ENCODE peak calls at places on chromosomes 13 and 19, in seven cellular contexts. One of them, this sample, is unnamed.

GRCh38 chr19:48419158-48419920 is 25.9 kb downstream of the GRIN2D start:
- DNase-seq in AG04450: no peak
- DNase-seq in tibial nerve: no peak
- DNase-seq in heart right ventricle: no peak
- DNase-seq in fibroblast of lung: peak; percentile 42
- DNase-seq in neural progenitor cell: peak; percentile 85
- DNase-seq in breast epithelium: no peak
- DNase-seq in this sample: peak; percentile 87

GRCh38 chr19:42441047-42441440 is 1.7 kb downstream of the CXCL17 start:
- DNase-seq in tibial nerve: no peak
- DNase-seq in fibroblast of lung: no peak
- DNase-seq in neural progenitor cell: no peak
- DNase-seq in AG04450: no peak
- DNase-seq in heart right ventricle: no peak
- DNase-seq in breast epithelium: no peak
- DNase-seq in this sample: no peak

GRCh38 chr13:73428137-73428536 is 369.3 kb downstream of the KLF5 start:
- DNase-seq in heart right ventricle: no peak
- DNase-seq in fibroblast of lung: peak; percentile 53
- DNase-seq in AG04450: peak; percentile 23
- DNase-seq in breast epithelium: no peak
- DNase-seq in neural progenitor cell: no peak
- DNase-seq in tibial nerve: no peak
- DNase-seq in this sample: no peak

GRCh38 chr13:34044660-34045080 is 226.7 kb downstream of the RFC3 start:
- DNase-seq in tibial nerve: no peak
- DNase-seq in fibroblast of lung: peak; percentile 78
- DNase-seq in heart right ventricle: no peak
- DNase-seq in AG04450: peak; percentile 18
- DNase-seq in breast epithelium: no peak
- DNase-seq in neural progenitor cell: no peak
- DNase-seq in this sample: no peak

GRCh38 chr13:29513981-29514719 is 81.3 kb downstream of the SLC7A1 start:
- DNase-seq in heart right ventricle: no peak
- DNase-seq in tibial nerve: no peak
- DNase-seq in AG04450: no peak
- DNase-seq in neural progenitor cell: no peak
- DNase-seq in breast epithelium: no peak
- DNase-seq in fibroblast of lung: no peak
- DNase-seq in this sample: peak; percentile 79

GRCh38 chr13:87942204-87942603 is 271.0 kb downstream of the SLITRK5 start:
- DNase-seq in fibroblast of lung: peak; percentile 6
- DNase-seq in heart right ventricle: no peak
- DNase-seq in neural progenitor cell: no peak
- DNase-seq in breast epithelium: no peak
- DNase-seq in AG04450: no peak
- DNase-seq in tibial nerve: no peak
- DNase-seq in this sample: no peak

GRCh38 chr13:51782026-51782710 is 21.8 kb downstream of the DHRS12 start:
- DNase-seq in neural progenitor cell: no peak
- DNase-seq in AG04450: no peak
- DNase-seq in tibial nerve: no peak
- DNase-seq in breast epithelium: no peak
- DNase-seq in fibroblast of lung: no peak
- DNase-seq in heart right ventricle: no peak
- DNase-seq in this sample: no peak

GRCh38 chr13:106230450-106230849 is 305.0 kb downstream of the EFNB2 start:
- DNase-seq in AG04450: peak; percentile 23
- DNase-seq in breast epithelium: no peak
- DNase-seq in fibroblast of lung: peak; percentile 83
- DNase-seq in neural progenitor cell: no peak
- DNase-seq in heart right ventricle: no peak
- DNase-seq in tibial nerve: no peak
- DNase-seq in this sample: no peak

GRCh38 chr19:9914001-9914314 is 22.4 kb downstream of the OLFM2 start:
- DNase-seq in AG04450: no peak
- DNase-seq in fibroblast of lung: no peak
- DNase-seq in neural progenitor cell: peak; percentile 48
- DNase-seq in breast epithelium: no peak
- DNase-seq in heart right ventricle: no peak
- DNase-seq in tibial nerve: no peak
- DNase-seq in this sample: peak; percentile 31

GRCh38 chr13:62906896-62907295 is 1491.2 kb upstream of the PCDH20 start:
- DNase-seq in fibroblast of lung: no peak
- DNase-seq in neural progenitor cell: no peak
- DNase-seq in heart right ventricle: no peak
- DNase-seq in breast epithelium: no peak
- DNase-seq in AG04450: no peak
- DNase-seq in tibial nerve: no peak
- DNase-seq in this sample: no peak

GRCh38 chr13:24625870-24626419 is 54.3 kb upstream of the ATP12A start:
- DNase-seq in breast epithelium: no peak
- DNase-seq in neural progenitor cell: no peak
- DNase-seq in heart right ventricle: no peak
- DNase-seq in tibial nerve: no peak
- DNase-seq in fibroblast of lung: no peak
- DNase-seq in AG04450: no peak
- DNase-seq in this sample: no peak

GRCh38 chr13:35850569-35850968 is 280.6 kb downstream of the DCLK1 start:
- DNase-seq in tibial nerve: no peak
- DNase-seq in neural progenitor cell: no peak
- DNase-seq in fibroblast of lung: no peak
- DNase-seq in breast epithelium: no peak
- DNase-seq in AG04450: no peak
- DNase-seq in heart right ventricle: no peak
- DNase-seq in this sample: no peak

GRCh38 chr19:35461050-35461449 is 13.0 kb downstream of the FFAR2 start:
- DNase-seq in heart right ventricle: peak; percentile 33
- DNase-seq in AG04450: no peak
- DNase-seq in fibroblast of lung: no peak
- DNase-seq in tibial nerve: no peak
- DNase-seq in breast epithelium: no peak
- DNase-seq in neural progenitor cell: no peak
- DNase-seq in this sample: no peak

GRCh38 chr13:28492527-28493367 is 2.2 kb downstream of the FLT1 start:
- DNase-seq in tibial nerve: no peak
- DNase-seq in breast epithelium: no peak
- DNase-seq in heart right ventricle: no peak
- DNase-seq in fibroblast of lung: no peak
- DNase-seq in neural progenitor cell: peak; percentile 46
- DNase-seq in AG04450: no peak
- DNase-seq in this sample: no peak

GRCh38 chr13:28494861-28495585 is at the start of gene FLT1:
- DNase-seq in neural progenitor cell: peak; percentile 80
- DNase-seq in AG04450: no peak
- DNase-seq in breast epithelium: no peak
- DNase-seq in heart right ventricle: peak; percentile 79
- DNase-seq in tibial nerve: no peak
- DNase-seq in fibroblast of lung: no peak
- DNase-seq in this sample: peak; percentile 85

GRCh38 chr13:28495586-28496564 is 947 bp upstream of the FLT1 start:
- DNase-seq in fibroblast of lung: no peak
- DNase-seq in breast epithelium: no peak
- DNase-seq in AG04450: no peak
- DNase-seq in heart right ventricle: no peak
- DNase-seq in tibial nerve: no peak
- DNase-seq in neural progenitor cell: no peak
- DNase-seq in this sample: no peak

GRCh38 chr13:28494537-28494860 is 429 bp downstream of the FLT1 start:
- DNase-seq in AG04450: no peak
- DNase-seq in breast epithelium: no peak
- DNase-seq in tibial nerve: no peak
- DNase-seq in fibroblast of lung: no peak
- DNase-seq in neural progenitor cell: peak; percentile 65
- DNase-seq in heart right ventricle: no peak
- DNase-seq in this sample: no peak

DNA sequence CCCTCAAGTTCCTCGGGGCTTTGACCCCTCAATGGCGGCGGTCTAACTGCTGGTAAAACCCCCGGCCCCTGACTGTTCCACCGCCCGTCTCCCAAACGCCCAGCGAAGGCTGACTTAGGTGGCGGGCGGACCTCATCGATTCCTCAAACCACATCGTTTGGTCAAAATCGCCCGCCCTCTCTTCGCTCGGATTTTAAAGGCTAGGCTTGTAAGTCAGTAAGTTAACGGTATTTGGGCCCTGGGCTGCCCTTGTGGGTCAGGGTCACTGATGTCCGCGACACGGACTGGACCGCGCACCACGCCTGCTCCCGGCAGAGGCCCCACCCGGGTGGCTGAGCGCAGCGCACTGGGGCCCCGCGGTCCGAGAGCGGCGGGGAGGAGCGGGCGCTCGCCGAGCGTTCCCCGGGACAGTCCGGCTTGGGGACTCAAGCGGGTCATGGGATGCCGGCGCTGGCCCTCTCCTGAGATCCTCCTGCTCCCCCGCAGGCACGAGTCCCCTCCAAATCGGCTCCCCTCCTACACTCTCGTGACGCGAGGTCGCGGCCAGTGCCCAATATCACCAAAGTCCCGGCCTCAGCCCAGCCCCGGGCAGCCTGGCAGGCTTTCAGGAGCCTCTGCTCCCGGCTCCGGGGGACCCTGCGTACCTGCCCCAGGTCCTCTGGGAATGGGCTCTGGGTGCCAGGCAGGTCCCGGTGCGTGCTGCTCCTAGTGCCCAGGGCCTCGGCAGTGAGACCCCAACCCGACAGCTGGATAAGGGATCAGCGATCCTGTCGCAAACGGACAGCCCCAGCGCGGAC is 990 bp downstream of the FLT1 start:
- DNase-seq in fibroblast of lung: no peak
- DNase-seq in AG04450: no peak
- DNase-seq in heart right ventricle: peak; percentile 25
- DNase-seq in neural progenitor cell: peak; percentile 67
- DNase-seq in breast epithelium: no peak
- DNase-seq in tibial nerve: no peak
- DNase-seq in this sample: peak; percentile 78
- H3K27me3 ChIP-seq in fibroblast of lung: peaks cover 70% of the 10 kb centered on the region
- H3K27me3 ChIP-seq in AG04450: peaks cover 55% of the 10 kb centered on the region
- H3K27me3 ChIP-seq in heart right ventricle: no peaks in the 10 kb centered on the region
- H3K27me3 ChIP-seq in neural progenitor cell: peaks cover 89% of the 10 kb centered on the region
- H3K27me3 ChIP-seq in breast epithelium: peaks cover 12% of the 10 kb centered on the region
- H3K27me3 ChIP-seq in tibial nerve: peaks cover 61% of the 10 kb centered on the region
- H3K27me3 ChIP-seq in this sample: peaks cover 87% of the 10 kb centered on the region

GRCh38 chr19:29311391-29311790 is 98.4 kb upstream of the UQCRFS1 start:
- DNase-seq in neural progenitor cell: peak; percentile 78
- DNase-seq in breast epithelium: no peak
- DNase-seq in fibroblast of lung: no peak
- DNase-seq in AG04450: no peak
- DNase-seq in heart right ventricle: no peak
- DNase-seq in tibial nerve: no peak
- DNase-seq in this sample: no peak

GRCh38 chr19:29303707-29304090 is 90.7 kb upstream of the UQCRFS1 start:
- DNase-seq in fibroblast of lung: no peak
- DNase-seq in breast epithelium: no peak
- DNase-seq in neural progenitor cell: no peak
- DNase-seq in heart right ventricle: no peak
- DNase-seq in tibial nerve: no peak
- DNase-seq in AG04450: no peak
- DNase-seq in this sample: no peak

GRCh38 chr19:29309637-29310036 is 96.7 kb upstream of the UQCRFS1 start:
- DNase-seq in heart right ventricle: no peak
- DNase-seq in neural progenitor cell: peak; percentile 40
- DNase-seq in AG04450: no peak
- DNase-seq in tibial nerve: no peak
- DNase-seq in fibroblast of lung: no peak
- DNase-seq in breast epithelium: no peak
- DNase-seq in this sample: no peak

GRCh38 chr19:29305268-29305667 is 92.3 kb upstream of the UQCRFS1 start:
- DNase-seq in heart right ventricle: no peak
- DNase-seq in fibroblast of lung: no peak
- DNase-seq in tibial nerve: no peak
- DNase-seq in breast epithelium: no peak
- DNase-seq in neural progenitor cell: no peak
- DNase-seq in AG04450: no peak
- DNase-seq in this sample: no peak

GRCh38 chr19:29308977-29309520 is 96.1 kb upstream of the UQCRFS1 start:
- DNase-seq in breast epithelium: no peak
- DNase-seq in neural progenitor cell: peak; percentile 46
- DNase-seq in tibial nerve: no peak
- DNase-seq in AG04450: no peak
- DNase-seq in fibroblast of lung: no peak
- DNase-seq in heart right ventricle: no peak
- DNase-seq in this sample: no peak
- H3K4me3 ChIP-seq in breast epithelium: no peak overlapping the region
- H3K4me3 ChIP-seq in neural progenitor cell: peak overlapping the region; percentile 31
- H3K4me3 ChIP-seq in tibial nerve: no peak overlapping the region
- H3K4me3 ChIP-seq in AG04450: no peak overlapping the region
- H3K4me3 ChIP-seq in fibroblast of lung: no peak overlapping the region
- H3K4me3 ChIP-seq in heart right ventricle: no peak overlapping the region
- H3K4me3 ChIP-seq in this sample: no peak overlapping the region

DNA sequence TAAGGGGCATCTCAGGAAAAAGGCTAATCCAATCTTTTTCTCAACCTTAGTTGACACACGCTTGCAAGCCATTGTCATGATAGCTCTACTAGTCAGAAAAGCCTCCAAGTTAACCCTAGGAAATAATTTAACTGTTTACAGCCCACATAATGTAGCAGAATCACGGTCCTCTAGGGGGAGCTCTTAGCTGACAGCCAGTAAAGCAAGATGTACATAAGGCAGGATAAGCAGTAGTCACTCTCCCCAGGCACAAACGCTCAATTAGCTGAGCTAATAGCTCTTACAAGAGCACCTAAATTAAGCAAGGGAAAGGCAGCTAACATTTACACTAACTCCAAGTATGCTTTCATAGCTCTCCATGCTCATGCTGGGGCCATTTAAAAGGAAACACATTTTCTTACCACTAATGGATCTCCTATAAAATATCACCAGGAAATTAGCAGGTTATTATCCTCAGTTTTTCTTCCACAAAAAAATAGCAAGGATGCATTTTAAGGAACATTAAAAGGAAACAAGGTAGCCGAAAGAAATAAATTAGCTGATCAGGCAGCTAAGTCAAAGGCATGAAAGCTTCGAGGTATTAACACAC is 33.7 kb upstream of the ZSCAN5A start:
- DNase-seq in AG04450: no peak
- DNase-seq in fibroblast of lung: peak; percentile 10
- DNase-seq in heart right ventricle: no peak
- DNase-seq in neural progenitor cell: peak; percentile 31
- DNase-seq in tibial nerve: no peak
- DNase-seq in breast epithelium: no peak
- DNase-seq in this sample: no peak
- TF ChIP-seq CTCF in AG04450: peak; percentile 27
- TF ChIP-seq CTCF in fibroblast of lung: peak; percentile 12
- TF ChIP-seq CTCF in heart right ventricle: peak; percentile 13
- TF ChIP-seq CTCF in neural progenitor cell: peak; percentile 57
- TF ChIP-seq CTCF in tibial nerve: no peak
- TF ChIP-seq CTCF in breast epithelium: no peak
- TF ChIP-seq CTCF in this sample: no peak

DNA sequence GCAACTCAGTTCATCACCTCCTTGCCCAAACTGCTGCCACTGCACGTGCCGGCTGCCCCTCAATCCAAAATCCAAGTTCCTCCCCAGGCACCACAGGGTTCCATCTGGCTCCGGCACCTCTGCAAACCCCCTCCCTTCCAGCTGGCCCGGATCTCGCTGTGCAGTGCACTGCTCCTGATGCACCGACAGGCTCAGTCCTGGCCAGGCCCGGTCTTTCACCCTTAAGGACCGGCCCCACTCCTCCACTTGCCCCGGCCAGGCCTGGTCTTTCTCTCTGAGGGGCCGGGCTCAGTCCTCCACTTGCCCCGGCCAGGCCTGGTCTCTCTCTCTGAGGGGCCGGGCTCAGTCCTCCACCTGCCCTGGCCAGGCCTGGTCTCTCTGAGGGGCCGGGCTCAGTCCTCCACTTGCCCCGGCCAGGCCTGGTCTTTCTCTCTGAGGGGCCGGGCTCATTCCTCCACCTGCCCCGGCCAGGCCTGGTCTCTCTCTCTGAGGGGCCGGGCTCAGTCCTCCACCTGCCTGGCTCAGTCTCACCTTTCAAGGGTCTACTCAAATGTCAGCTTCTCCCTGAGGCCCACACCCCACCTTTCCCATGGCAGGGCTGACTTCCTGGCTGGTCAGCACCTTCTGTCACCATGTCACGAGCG is 6.9 kb downstream of the ZNF787 start:
- DNase-seq in tibial nerve: no peak
- DNase-seq in fibroblast of lung: no peak
- DNase-seq in heart right ventricle: no peak
- DNase-seq in neural progenitor cell: no peak
- DNase-seq in AG04450: no peak
- DNase-seq in breast epithelium: no peak
- DNase-seq in this sample: no peak
- H3K27me3 ChIP-seq in tibial nerve: no peaks in the 10 kb centered on the region
- H3K27me3 ChIP-seq in fibroblast of lung: no peaks in the 10 kb centered on the region
- H3K27me3 ChIP-seq in heart right ventricle: no peaks in the 10 kb centered on the region
- H3K27me3 ChIP-seq in neural progenitor cell: no peaks in the 10 kb centered on the region
- H3K27me3 ChIP-seq in AG04450: no peaks in the 10 kb centered on the region
- H3K27me3 ChIP-seq in breast epithelium: no peaks in the 10 kb centered on the region
- H3K27me3 ChIP-seq in this sample: no peaks in the 10 kb centered on the region